ENCODE peak calls at places on chromosomes 7 and 10, in eight cellular contexts. D, H, L, C, Q, O, G and I are unnamed samples.

GRCh38 chr7:99196536-99197288 is 11.2 kb downstream of the KPNA7 start:
- DNase-seq in H (no peak), C (no peak), D (no peak), L (no peak), Q (no peak), O (peak; percentile 13), G (no peak), I (no peak)

GRCh38 chr7:41536116-41536515 is 166.8 kb downstream of the INHBA start:
- DNase-seq in G (no peak), D (no peak), H (no peak), L (no peak), Q (no peak), C (no peak), O (no peak), I (no peak)

GRCh38 chr7:132407764-132408163 is 168.5 kb downstream of the PLXNA4 start:
- DNase-seq in Q (no peak), L (no peak), O (no peak), G (no peak), H (no peak), C (peak; percentile 6), D (no peak), I (no peak)

GRCh38 chr7:42572046-42572445 is 335.0 kb upstream of the GLI3 start:
- DNase-seq in D (no peak), O (no peak), C (no peak), H (no peak), G (no peak), Q (no peak), L (no peak), I (no peak)

GRCh38 chr10:64115913-64116643 is 594.9 kb downstream of the REEP3 start:
- DNase-seq in G (no peak), Q (no peak), H (no peak), D (no peak), L (peak; percentile 53), C (no peak), O (peak; percentile 75), I (no peak)

GRCh38 chr7:88522771-88523316 is 216.2 kb upstream of the STEAP4 start:
- DNase-seq in H (no peak), D (no peak), G (no peak), O (peak; percentile 3), C (no peak), L (no peak), Q (no peak), I (no peak)

GRCh38 chr7:142670504-142670903 is 78.8 kb upstream of the PRSS1 start:
- DNase-seq in D (no peak), Q (no peak), C (no peak), L (no peak), G (no peak), O (no peak), H (no peak), I (no peak)

GRCh38 chr10:79353000-79353406 is 5.7 kb downstream of the PPIF start:
- DNase-seq in H (no peak), Q (no peak), L (peak; percentile 47), C (no peak), G (no peak), O (no peak), D (peak; percentile 63), I (no peak)

GRCh38 chr7:22399546-22399945 is 42.6 kb upstream of the RAPGEF5 start:
- DNase-seq in C (no peak), G (no peak), O (no peak), L (no peak), Q (no peak), H (no peak), D (no peak), I (no peak)

GRCh38 chr10:116098411-116099019 is 174.5 kb downstream of the GFRA1 start:
- DNase-seq in L (no peak), Q (no peak), C (no peak), H (no peak), D (peak; percentile 70), O (no peak), G (no peak), I (no peak)

GRCh38 chr10:97017474-97017903 is 168.3 kb downstream of the SLIT1 start:
- DNase-seq in Q (no peak), C (no peak), D (peak; percentile 25), L (no peak), G (no peak), O (no peak), H (no peak), I (no peak)

GRCh38 chr7:4550117-4550516 is 132.0 kb upstream of the FOXK1 start:
- DNase-seq in C (no peak), L (no peak), D (no peak), H (no peak), O (no peak), G (no peak), Q (no peak), I (no peak)

GRCh38 chr10:91908358-91909177 is 718 bp downstream of the FGFBP3 start:
- DNase-seq in O (peak; percentile 92), D (peak; percentile 85), L (peak; percentile 86), G (peak; percentile 84), H (peak; percentile 48), Q (no peak), C (peak; percentile 74), I (peak; percentile 38)

GRCh38 chr10:47022311-47023131 is 111.3 kb downstream of the PTPN20 start:
- DNase-seq in C (no peak), D (no peak), Q (peak; percentile 90), O (no peak), H (no peak), G (no peak), L (no peak), I (no peak)

GRCh38 chr10:47020491-47020890 is 109.3 kb downstream of the PTPN20 start:
- DNase-seq in Q (no peak), H (no peak), L (no peak), O (no peak), C (no peak), G (no peak), D (peak; percentile 80), I (no peak)

GRCh38 chr10:47023237-47024045 is 112.2 kb downstream of the PTPN20 start:
- DNase-seq in C (no peak), D (peak; percentile 71), H (no peak), L (no peak), G (no peak), O (no peak), Q (no peak), I (no peak)

GRCh38 chr10:47024046-47024322 is 112.8 kb downstream of the PTPN20 start:
- DNase-seq in G (no peak), L (no peak), H (no peak), C (no peak), Q (no peak), D (no peak), O (no peak), I (no peak)

GRCh38 chr10:47021850-47022249 is 110.6 kb downstream of the PTPN20 start:
- DNase-seq in C (no peak), O (no peak), L (no peak), H (no peak), D (no peak), Q (no peak), G (no peak), I (no peak)
- H3K4me1 ChIP-seq in C (no peaks in the 10 kb centered on the region), O (no peaks in the 10 kb centered on the region), L (no peaks in the 10 kb centered on the region), H (no peaks in the 10 kb centered on the region), D (no peaks in the 10 kb centered on the region), Q (no peaks in the 10 kb centered on the region), G (no peaks in the 10 kb centered on the region), I (no peaks in the 10 kb centered on the region)

DNA sequence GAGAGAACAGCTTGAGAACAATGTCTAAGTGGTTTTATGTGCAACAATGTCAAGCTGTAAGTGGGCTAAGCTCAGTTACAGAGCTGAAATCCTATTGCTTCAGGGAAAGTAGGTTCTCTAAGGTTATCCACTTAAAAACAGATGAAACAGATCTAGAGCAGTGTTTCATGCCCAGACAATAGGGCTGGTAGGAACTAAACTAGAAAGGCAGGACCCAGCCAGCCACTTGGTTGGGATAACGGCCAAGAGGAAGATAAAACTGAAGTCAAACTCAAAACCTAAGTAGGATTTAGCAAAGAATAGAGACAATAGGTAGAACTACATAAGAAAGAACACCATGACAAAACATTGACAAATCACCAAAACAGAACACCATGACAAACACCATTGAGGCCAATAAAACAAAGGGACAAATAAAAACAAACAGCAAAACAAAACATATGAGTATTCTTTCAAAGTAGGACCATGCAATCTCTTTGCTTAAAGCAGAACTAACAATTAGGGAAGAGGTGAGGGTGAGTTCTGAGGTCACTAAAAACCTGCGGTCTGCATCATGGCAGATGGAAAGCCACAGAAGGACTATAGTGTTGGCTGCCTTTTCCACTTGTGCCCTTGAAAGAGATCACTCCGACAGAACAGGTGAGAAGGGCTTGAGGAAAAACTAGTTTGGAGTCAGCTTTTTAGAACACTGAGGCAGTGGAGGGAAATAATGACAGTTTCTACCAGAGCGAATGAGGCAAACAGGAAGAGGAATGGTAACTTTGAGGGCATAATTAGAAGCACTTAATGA is 81.0 kb downstream of the HGF start:
- DNase-seq in G (no peak), L (no peak), C (no peak), Q (no peak), O (no peak), H (no peak), D (no peak), I (no peak)
- TF ChIP-seq CTCF in G (no peak), L (no peak), C (no peak), Q (no peak), O (no peak), H (no peak), D (no peak), I (no peak)

GRCh38 chr10:129965418-129965793 is 1.3 kb upstream of the EBF3 start:
- DNase-seq in D (no peak), Q (no peak), L (no peak), O (no peak), G (no peak), C (no peak), H (no peak), I (no peak)

GRCh38 chr10:129966370-129966769 is 2.3 kb upstream of the EBF3 start:
- DNase-seq in O (no peak), G (no peak), Q (peak; percentile 43), C (no peak), H (no peak), D (no peak), L (no peak), I (no peak)

GRCh38 chr10:129966831-129967578 is 2.9 kb upstream of the EBF3 start:
- DNase-seq in H (no peak), D (peak; percentile 53), O (peak; percentile 76), L (no peak), C (no peak), G (no peak), Q (no peak), I (no peak)

GRCh38 chr10:129964611-129965417 is 740 bp upstream of the EBF3 start:
- DNase-seq in G (no peak), L (no peak), D (peak; percentile 70), O (no peak), H (no peak), C (no peak), Q (peak; percentile 77), I (no peak)

DNA sequence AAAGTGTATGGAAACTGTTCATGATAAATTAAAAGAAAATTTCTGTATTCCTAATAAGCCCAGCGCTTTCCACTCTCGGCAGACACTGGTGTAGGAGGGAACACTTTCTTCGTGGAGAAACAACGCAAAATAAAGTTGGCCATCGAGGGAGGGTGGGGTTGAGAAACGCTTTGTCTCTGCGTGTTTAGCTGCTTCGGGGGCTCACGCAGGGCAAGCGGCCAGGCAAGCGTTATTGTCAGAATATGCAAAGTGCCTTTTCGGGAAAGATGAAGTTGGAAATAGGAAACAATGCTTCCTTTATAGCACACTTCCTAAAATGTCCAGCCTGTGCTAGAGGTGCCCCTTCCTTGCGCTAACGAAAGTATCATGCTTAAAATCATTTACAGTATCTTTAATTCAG is 1.9 kb upstream of the EBF3 start:
- DNase-seq in Q (peak; percentile 25), G (no peak), O (no peak), C (no peak), D (no peak), H (no peak), L (no peak), I (no peak)
- H3K4me1 ChIP-seq in Q (peaks cover 40% of the 10 kb centered on the region), G (peaks cover 45% of the 10 kb centered on the region), O (peaks cover 62% of the 10 kb centered on the region), C (no peaks in the 10 kb centered on the region), D (peaks cover 58% of the 10 kb centered on the region), H (no peaks in the 10 kb centered on the region), L (no peaks in the 10 kb centered on the region), I (peaks cover 56% of the 10 kb centered on the region)

GRCh38 chr10:11208908-11209809 is 191.5 kb downstream of the CELF2 start:
- DNase-seq in C (no peak), D (no peak), G (no peak), O (no peak), Q (no peak), L (no peak), H (no peak), I (no peak)
- TF ChIP-seq CTCF in C (no peak), D (no peak), G (no peak), O (no peak), Q (no peak), L (no peak), H (no peak), I (no peak)